ENCODE peak calls at places on chromosomes 11 and 22, in six cellular contexts. N is CD8-positive, alpha-beta T cell; J is lung; V is neural progenitor cell; W is mammary epithelial cell; I is MM.1S. D is an unnamed sample.

GRCh38 chr22:39277135-39277607 is 32.4 kb upstream of the PDGFB start:
- DNase-seq in J (no peak), N (no peak), V (no peak), I (peak; percentile 29), W (peak; percentile 45), D (no peak)

GRCh38 chr11:104093426-104094280 is 57.2 kb downstream of the DDI1 start:
- DNase-seq in I (no peak), J (no peak), N (no peak), W (no peak), V (no peak), D (no peak)

GRCh38 chr22:17430298-17430900 is 61.1 kb downstream of the CECR2 start:
- DNase-seq in N (no peak), J (no peak), W (peak; percentile 37), I (no peak), V (no peak), D (no peak)

GRCh38 chr11:16917941-16918340 is 96.3 kb downstream of the PLEKHA7 start:
- DNase-seq in J (no peak), I (no peak), W (peak; percentile 58), V (no peak), N (no peak), D (no peak)

GRCh38 chr11:75280227-75280671 is 39.7 kb downstream of the TPBGL start:
- DNase-seq in N (peak; percentile 66), V (peak; percentile 84), J (peak; percentile 71), I (peak; percentile 60), W (peak; percentile 51), D (peak; percentile 73)

GRCh38 chr11:638616-639323 is 1.7 kb downstream of the DRD4 start:
- DNase-seq in V (peak; percentile 90), I (no peak), W (no peak), N (no peak), J (no peak), D (no peak)

GRCh38 chr22:47195676-47196492 is 433.4 kb downstream of the TBC1D22A start:
- DNase-seq in J (no peak), N (no peak), I (no peak), W (no peak), V (no peak), D (no peak)

GRCh38 chr11:2534957-2535672 is 90.3 kb downstream of the KCNQ1 start:
- DNase-seq in J (no peak), N (no peak), W (no peak), I (no peak), V (no peak), D (no peak)

GRCh38 chr11:19988598-19988997 is 171.7 kb downstream of the DBX1 start:
- DNase-seq in N (no peak), I (no peak), W (peak; percentile 91), V (peak; percentile 64), J (peak; percentile 76), D (no peak)

DNA sequence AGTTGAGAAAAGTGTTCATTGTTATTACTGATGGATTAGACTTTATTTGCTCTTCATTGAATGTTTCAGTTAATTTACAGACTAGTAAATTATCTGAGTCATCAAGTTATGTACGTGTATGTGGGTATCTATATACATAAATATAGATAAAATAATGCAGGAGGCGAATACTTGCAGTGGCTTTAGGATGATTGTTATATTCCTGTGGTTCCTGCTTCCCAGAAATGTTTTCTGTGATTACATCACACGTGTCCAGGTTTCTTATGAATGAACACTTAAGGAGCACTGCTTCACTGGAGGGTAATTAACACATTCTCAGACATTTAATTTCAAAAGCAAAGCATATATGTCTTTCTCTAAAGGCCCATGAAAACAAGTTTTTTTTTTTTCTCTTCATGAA is 28.4 kb downstream of the YAP1 start:
- DNase-seq in W (peak; percentile 74), I (no peak), N (no peak), J (no peak), V (no peak), D (no peak)
- H3K4me3 ChIP-seq in W (peak overlapping the region; percentile 14), I (no peak overlapping the region), N (no peak overlapping the region), J (no peak overlapping the region), V (no peak overlapping the region), D (no peak overlapping the region)

GRCh38 chr11:128536521-128536920 is 50.8 kb downstream of the ETS1 start:
- DNase-seq in J (no peak), I (no peak), W (no peak), V (no peak), N (no peak), D (no peak)
- H3K27ac ChIP-seq in J (no peak overlapping the region), I (no peak overlapping the region), W (no peak overlapping the region), V (no peak overlapping the region), N (no peak overlapping the region), D (no peak overlapping the region)

DNA sequence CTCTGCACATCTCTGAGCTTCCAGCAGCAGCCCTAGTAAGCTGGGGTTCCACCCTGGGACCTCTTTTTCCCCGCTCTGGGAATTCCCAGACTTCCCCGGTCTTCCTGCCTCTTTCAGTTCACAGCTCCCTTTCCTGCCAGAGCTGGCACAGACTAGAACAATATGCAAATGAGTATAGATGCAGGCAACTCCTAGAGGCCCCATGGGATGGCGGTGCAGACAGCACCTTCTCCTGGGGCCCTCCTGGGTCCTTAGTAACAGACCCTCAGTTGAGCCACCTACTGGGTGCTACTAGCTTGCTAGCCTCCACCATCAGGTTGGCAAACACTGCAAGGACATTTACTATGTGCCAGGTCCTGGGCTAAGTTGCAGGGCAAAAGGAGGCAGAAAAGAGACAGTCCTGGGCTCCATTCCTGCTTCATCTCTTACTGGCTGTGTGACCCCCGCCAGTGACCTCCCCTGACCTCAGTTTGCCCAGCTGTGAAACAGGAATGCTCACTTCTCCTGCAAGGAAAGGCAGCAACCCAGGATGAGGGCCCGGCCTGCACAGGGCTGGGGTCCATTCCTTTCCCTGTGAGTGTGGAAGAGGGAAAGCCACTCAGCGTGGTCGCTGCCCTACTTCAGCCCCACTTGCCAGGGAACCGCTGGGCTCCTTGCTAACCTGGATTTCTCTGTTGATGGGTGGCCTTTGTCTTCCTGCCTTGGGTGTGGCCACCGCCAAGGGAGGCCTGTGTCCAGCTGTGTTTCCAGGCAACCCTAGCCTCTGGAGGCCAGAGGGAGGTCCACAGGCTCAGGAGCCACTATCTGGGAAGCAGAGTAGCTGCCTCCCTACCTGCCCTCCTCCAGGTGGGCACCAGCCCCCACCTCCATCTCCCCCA is 7.3 kb downstream of the RELT start:
- DNase-seq in W (no peak), I (no peak), V (peak; percentile 31), N (no peak), J (no peak), D (no peak)
- H3K4me1 ChIP-seq in W (peaks cover 12% of the 10 kb centered on the region), I (peaks cover 25% of the 10 kb centered on the region), V (peaks cover 19% of the 10 kb centered on the region), N (peaks cover 45% of the 10 kb centered on the region), J (no peaks in the 10 kb centered on the region), D (peaks cover 39% of the 10 kb centered on the region)

GRCh38 chr11:11733246-11733763 is 108.5 kb upstream of the USP47 start:
- DNase-seq in W (no peak), V (no peak), N (no peak), I (no peak), J (no peak), D (no peak)
- H3K4me3 ChIP-seq in W (no peak overlapping the region), V (no peak overlapping the region), N (no peak overlapping the region), I (no peak overlapping the region), J (no peak overlapping the region), D (no peak overlapping the region)

DNA sequence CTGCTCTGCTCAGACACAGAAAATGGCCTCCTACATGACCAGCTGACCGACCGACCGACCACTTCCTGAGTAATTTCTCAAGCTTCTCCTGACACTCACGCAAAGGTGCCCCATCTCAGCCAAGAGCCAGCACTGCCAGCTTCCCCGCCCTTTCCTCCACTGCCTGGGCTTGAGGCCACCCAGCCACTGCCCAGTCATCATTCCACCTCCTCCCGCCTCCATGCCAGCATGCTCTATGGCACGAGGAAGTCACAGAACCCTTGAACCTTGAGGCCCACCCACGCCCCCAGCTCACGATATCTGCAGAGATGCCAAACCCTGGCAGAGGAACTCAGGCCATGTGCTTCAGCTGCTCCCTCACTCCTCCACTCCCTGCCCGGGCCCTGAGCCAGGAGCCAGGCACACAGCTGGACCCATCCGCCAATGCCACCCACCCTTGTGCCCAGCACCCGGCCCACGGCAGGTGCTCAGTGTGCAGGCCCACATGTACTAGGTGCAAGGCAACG is 14.0 kb downstream of the KIAA0930 start:
- DNase-seq in J (no peak), V (no peak), W (peak; percentile 64), I (no peak), N (no peak), D (no peak)
- H3K27ac ChIP-seq in J (peak overlapping the region; percentile 18), V (no peak overlapping the region), W (peak overlapping the region; percentile 11), I (no peak overlapping the region), N (no peak overlapping the region), D (no peak overlapping the region)

DNA sequence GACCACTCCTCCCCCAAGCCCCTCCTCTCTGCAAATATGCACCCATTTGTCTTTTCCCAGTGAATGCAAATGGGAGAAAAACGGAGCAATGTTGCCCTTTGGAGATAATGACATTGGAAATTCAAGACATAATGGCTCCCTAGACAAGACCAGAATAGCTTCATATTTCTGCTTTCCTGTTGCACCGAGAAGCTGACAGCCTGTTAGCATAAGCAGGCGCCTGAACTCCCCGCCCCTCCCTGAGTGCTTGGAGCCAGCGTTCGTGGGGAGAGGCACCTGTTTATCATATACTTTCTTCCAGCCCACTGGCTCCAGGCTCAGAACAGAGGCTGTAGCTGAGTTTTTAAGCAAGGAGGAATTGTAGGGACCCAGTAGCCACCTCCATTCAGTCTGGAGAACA is 6.1 kb upstream of the FXYD6 start:
- DNase-seq in N (no peak), J (no peak), V (no peak), W (no peak), I (no peak), D (no peak)
- H3K4me1 ChIP-seq in N (no peaks in the 10 kb centered on the region), J (no peaks in the 10 kb centered on the region), V (peaks cover 11% of the 10 kb centered on the region), W (no peaks in the 10 kb centered on the region), I (no peaks in the 10 kb centered on the region), D (no peaks in the 10 kb centered on the region)

DNA sequence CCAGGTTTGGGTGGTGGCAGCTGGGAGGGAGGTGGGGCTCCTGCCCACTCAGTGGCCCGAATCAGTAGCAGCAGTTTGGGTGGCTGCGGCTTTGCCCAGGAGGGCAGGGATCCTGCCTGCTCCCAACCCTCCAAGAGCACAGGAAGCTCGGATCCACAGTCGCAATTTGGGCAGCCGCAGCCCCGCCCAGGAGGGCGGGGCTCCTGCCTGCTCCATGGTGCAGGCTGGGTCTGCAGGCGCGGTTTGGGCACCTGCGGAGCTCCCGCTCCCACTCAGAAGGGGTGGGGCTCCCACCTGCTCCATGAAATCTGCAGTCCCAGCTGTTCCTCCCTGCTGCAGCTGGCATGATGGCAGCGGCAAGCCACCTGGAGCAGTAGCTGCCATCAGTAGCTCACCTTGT is 38.1 kb upstream of the CALCB start:
- DNase-seq in V (peak; percentile 45), N (no peak), W (no peak), I (no peak), J (no peak), D (no peak)
- H3K4me3 ChIP-seq in V (no peak overlapping the region), N (no peak overlapping the region), W (no peak overlapping the region), I (no peak overlapping the region), J (no peak overlapping the region), D (no peak overlapping the region)

DNA sequence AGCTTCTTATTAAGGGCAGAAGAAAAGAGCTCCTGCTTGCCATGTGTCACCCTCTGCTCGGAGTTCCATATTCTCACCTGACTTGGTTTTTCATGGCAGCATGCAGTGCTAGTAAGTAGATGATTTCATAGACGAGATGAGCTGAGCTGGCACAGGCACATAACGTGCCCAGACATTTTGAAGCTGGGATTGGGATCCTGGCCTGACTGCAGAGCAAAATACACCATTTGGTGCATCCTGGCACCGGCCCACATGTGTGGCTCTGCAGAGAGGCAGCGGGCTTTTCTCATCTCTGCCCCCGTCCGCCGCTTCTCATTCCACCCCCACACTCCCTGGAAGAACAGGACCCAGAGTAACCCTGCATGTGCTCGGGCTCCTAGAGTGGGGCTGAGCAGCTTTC is 24.8 kb downstream of the FAM118A start:
- DNase-seq in I (no peak), W (no peak), J (no peak), N (no peak), V (no peak), D (no peak)
- H3K27ac ChIP-seq in I (no peak overlapping the region), W (peak overlapping the region; percentile 17), J (no peak overlapping the region), N (no peak overlapping the region), V (no peak overlapping the region), D (no peak overlapping the region)

GRCh38 chr22:37044634-37045625 is 6.6 kb upstream of the KCTD17 start:
- DNase-seq in J (no peak), N (no peak), I (no peak), W (peak; percentile 31), V (no peak), D (no peak)
- H3K4me1 ChIP-seq in J (no peaks in the 10 kb centered on the region), N (no peaks in the 10 kb centered on the region), I (peaks cover 6% of the 10 kb centered on the region), W (peaks cover 6% of the 10 kb centered on the region), V (peaks cover 12% of the 10 kb centered on the region), D (no peaks in the 10 kb centered on the region)